ENCODE peak calls at places on chromosomes 2 and 18, in eight cellular contexts. One of them, this sample, is unnamed.

GRCh38 chr2:231918501-231919330 is 7.5 kb downstream of the NPPC start:
- DNase-seq in islet precursor cell: no peak
- DNase-seq in skeletal muscle cell: no peak
- DNase-seq in activated CD4-positive, CD25-positive, alpha-beta regulatory T cell: no peak
- DNase-seq in cardiac fibroblast: no peak
- DNase-seq in OCI-LY7: no peak
- DNase-seq in amniotic stem cell: no peak
- DNase-seq in NCI-H1092 treated with DMSO at 0.1 percent for 48 hours: no peak
- DNase-seq in this sample: no peak

GRCh38 chr2:74779587-74780135 is 54.3 kb upstream of the HK2 start:
- DNase-seq in islet precursor cell: no peak
- DNase-seq in NCI-H1092 treated with DMSO at 0.1 percent for 48 hours: no peak
- DNase-seq in amniotic stem cell: no peak
- DNase-seq in cardiac fibroblast: no peak
- DNase-seq in OCI-LY7: no peak
- DNase-seq in skeletal muscle cell: no peak
- DNase-seq in activated CD4-positive, CD25-positive, alpha-beta regulatory T cell: no peak
- DNase-seq in this sample: no peak

GRCh38 chr2:8886876-8887275 is 49.5 kb upstream of the KIDINS220 start:
- DNase-seq in NCI-H1092 treated with DMSO at 0.1 percent for 48 hours: no peak
- DNase-seq in activated CD4-positive, CD25-positive, alpha-beta regulatory T cell: no peak
- DNase-seq in cardiac fibroblast: no peak
- DNase-seq in amniotic stem cell: no peak
- DNase-seq in skeletal muscle cell: no peak
- DNase-seq in islet precursor cell: no peak
- DNase-seq in OCI-LY7: no peak
- DNase-seq in this sample: no peak

GRCh38 chr2:74457129-74457548 is 1.1 kb upstream of the WBP1 start:
- DNase-seq in skeletal muscle cell: no peak
- DNase-seq in OCI-LY7: no peak
- DNase-seq in activated CD4-positive, CD25-positive, alpha-beta regulatory T cell: no peak
- DNase-seq in islet precursor cell: no peak
- DNase-seq in cardiac fibroblast: peak
- DNase-seq in amniotic stem cell: no peak
- DNase-seq in NCI-H1092 treated with DMSO at 0.1 percent for 48 hours: no peak
- DNase-seq in this sample: no peak

GRCh38 chr2:121659933-121660332 is 10.7 kb upstream of the CLASP1 start:
- DNase-seq in OCI-LY7: no peak
- DNase-seq in activated CD4-positive, CD25-positive, alpha-beta regulatory T cell: no peak
- DNase-seq in NCI-H1092 treated with DMSO at 0.1 percent for 48 hours: no peak
- DNase-seq in islet precursor cell: no peak
- DNase-seq in cardiac fibroblast: no peak
- DNase-seq in skeletal muscle cell: no peak
- DNase-seq in amniotic stem cell: no peak
- DNase-seq in this sample: no peak

GRCh38 chr2:122705751-122706150 is 950.3 kb downstream of the TSN start:
- DNase-seq in activated CD4-positive, CD25-positive, alpha-beta regulatory T cell: no peak
- DNase-seq in amniotic stem cell: no peak
- DNase-seq in NCI-H1092 treated with DMSO at 0.1 percent for 48 hours: no peak
- DNase-seq in OCI-LY7: no peak
- DNase-seq in cardiac fibroblast: no peak
- DNase-seq in islet precursor cell: no peak
- DNase-seq in skeletal muscle cell: no peak
- DNase-seq in this sample: no peak

GRCh38 chr2:192203876-192204275 is 9.1 kb upstream of the TMEFF2 start:
- DNase-seq in islet precursor cell: no peak
- DNase-seq in cardiac fibroblast: peak
- DNase-seq in amniotic stem cell: no peak
- DNase-seq in OCI-LY7: no peak
- DNase-seq in skeletal muscle cell: no peak
- DNase-seq in activated CD4-positive, CD25-positive, alpha-beta regulatory T cell: no peak
- DNase-seq in NCI-H1092 treated with DMSO at 0.1 percent for 48 hours: no peak
- DNase-seq in this sample: no peak

GRCh38 chr2:169808211-169808610 is 9.5 kb downstream of the SSB start:
- DNase-seq in OCI-LY7: no peak
- DNase-seq in amniotic stem cell: peak
- DNase-seq in NCI-H1092 treated with DMSO at 0.1 percent for 48 hours: no peak
- DNase-seq in cardiac fibroblast: peak
- DNase-seq in islet precursor cell: no peak
- DNase-seq in activated CD4-positive, CD25-positive, alpha-beta regulatory T cell: no peak
- DNase-seq in skeletal muscle cell: no peak
- DNase-seq in this sample: no peak

GRCh38 chr18:56459451-56459777 is 179.0 kb downstream of the TXNL1 start:
- DNase-seq in activated CD4-positive, CD25-positive, alpha-beta regulatory T cell: no peak
- DNase-seq in islet precursor cell: no peak
- DNase-seq in NCI-H1092 treated with DMSO at 0.1 percent for 48 hours: no peak
- DNase-seq in amniotic stem cell: no peak
- DNase-seq in OCI-LY7: no peak
- DNase-seq in skeletal muscle cell: no peak
- DNase-seq in cardiac fibroblast: peak
- DNase-seq in this sample: no peak

GRCh38 chr2:10436711-10437110 is 11.4 kb downstream of the ODC1 start:
- DNase-seq in skeletal muscle cell: no peak
- DNase-seq in cardiac fibroblast: no peak
- DNase-seq in NCI-H1092 treated with DMSO at 0.1 percent for 48 hours: no peak
- DNase-seq in islet precursor cell: no peak
- DNase-seq in amniotic stem cell: no peak
- DNase-seq in OCI-LY7: no peak
- DNase-seq in activated CD4-positive, CD25-positive, alpha-beta regulatory T cell: no peak
- DNase-seq in this sample: no peak

GRCh38 chr2:191675807-191676667 is 1.9 kb upstream of the NABP1 start:
- DNase-seq in amniotic stem cell: no peak
- DNase-seq in activated CD4-positive, CD25-positive, alpha-beta regulatory T cell: peak
- DNase-seq in cardiac fibroblast: no peak
- DNase-seq in NCI-H1092 treated with DMSO at 0.1 percent for 48 hours: no peak
- DNase-seq in skeletal muscle cell: no peak
- DNase-seq in OCI-LY7: peak
- DNase-seq in islet precursor cell: no peak
- DNase-seq in this sample: no peak

GRCh38 chr2:194867328-194867727 is 789.7 kb upstream of the SLC39A10 start:
- DNase-seq in skeletal muscle cell: no peak
- DNase-seq in OCI-LY7: peak
- DNase-seq in cardiac fibroblast: peak
- DNase-seq in islet precursor cell: no peak
- DNase-seq in activated CD4-positive, CD25-positive, alpha-beta regulatory T cell: no peak
- DNase-seq in amniotic stem cell: no peak
- DNase-seq in NCI-H1092 treated with DMSO at 0.1 percent for 48 hours: peak
- DNase-seq in this sample: no peak

GRCh38 chr2:25373269-25373981 is 31.7 kb upstream of the DNMT3A start:
- DNase-seq in skeletal muscle cell: no peak
- DNase-seq in NCI-H1092 treated with DMSO at 0.1 percent for 48 hours: peak
- DNase-seq in cardiac fibroblast: no peak
- DNase-seq in OCI-LY7: no peak
- DNase-seq in amniotic stem cell: no peak
- DNase-seq in islet precursor cell: peak
- DNase-seq in activated CD4-positive, CD25-positive, alpha-beta regulatory T cell: no peak
- DNase-seq in this sample: no peak

GRCh38 chr2:84077504-84077903 is 381.6 kb downstream of the SUCLG1 start:
- DNase-seq in skeletal muscle cell: no peak
- DNase-seq in amniotic stem cell: no peak
- DNase-seq in NCI-H1092 treated with DMSO at 0.1 percent for 48 hours: peak
- DNase-seq in activated CD4-positive, CD25-positive, alpha-beta regulatory T cell: no peak
- DNase-seq in islet precursor cell: no peak
- DNase-seq in OCI-LY7: peak
- DNase-seq in cardiac fibroblast: no peak
- DNase-seq in this sample: no peak

GRCh38 chr2:223855426-223855825 is 18.0 kb upstream of the AP1S3 start:
- DNase-seq in amniotic stem cell: no peak
- DNase-seq in skeletal muscle cell: no peak
- DNase-seq in cardiac fibroblast: no peak
- DNase-seq in islet precursor cell: no peak
- DNase-seq in NCI-H1092 treated with DMSO at 0.1 percent for 48 hours: no peak
- DNase-seq in activated CD4-positive, CD25-positive, alpha-beta regulatory T cell: no peak
- DNase-seq in OCI-LY7: no peak
- DNase-seq in this sample: no peak

GRCh38 chr2:7473135-7473771 is 556.0 kb downstream of the RNF144A start:
- DNase-seq in skeletal muscle cell: no peak
- DNase-seq in amniotic stem cell: no peak
- DNase-seq in activated CD4-positive, CD25-positive, alpha-beta regulatory T cell: no peak
- DNase-seq in cardiac fibroblast: no peak
- DNase-seq in OCI-LY7: no peak
- DNase-seq in islet precursor cell: no peak
- DNase-seq in NCI-H1092 treated with DMSO at 0.1 percent for 48 hours: no peak
- DNase-seq in this sample: no peak

GRCh38 chr2:214019229-214019972 is 391.5 kb upstream of the VWC2L start:
- DNase-seq in activated CD4-positive, CD25-positive, alpha-beta regulatory T cell: no peak
- DNase-seq in amniotic stem cell: peak
- DNase-seq in skeletal muscle cell: peak
- DNase-seq in islet precursor cell: peak
- DNase-seq in OCI-LY7: no peak
- DNase-seq in cardiac fibroblast: peak
- DNase-seq in NCI-H1092 treated with DMSO at 0.1 percent for 48 hours: no peak
- DNase-seq in this sample: peak

GRCh38 chr2:121075006-121075545 is 209.9 kb downstream of the TFCP2L1 start:
- DNase-seq in OCI-LY7: peak
- DNase-seq in activated CD4-positive, CD25-positive, alpha-beta regulatory T cell: no peak
- DNase-seq in skeletal muscle cell: peak
- DNase-seq in islet precursor cell: peak
- DNase-seq in amniotic stem cell: peak
- DNase-seq in cardiac fibroblast: peak
- DNase-seq in NCI-H1092 treated with DMSO at 0.1 percent for 48 hours: no peak
- DNase-seq in this sample: peak

GRCh38 chr2:60530228-60530627 is 23.2 kb downstream of the BCL11A start:
- DNase-seq in skeletal muscle cell: no peak
- DNase-seq in cardiac fibroblast: no peak
- DNase-seq in OCI-LY7: no peak
- DNase-seq in NCI-H1092 treated with DMSO at 0.1 percent for 48 hours: peak
- DNase-seq in amniotic stem cell: no peak
- DNase-seq in activated CD4-positive, CD25-positive, alpha-beta regulatory T cell: no peak
- DNase-seq in islet precursor cell: no peak
- DNase-seq in this sample: no peak

GRCh38 chr2:107717666-107718065 is 109.0 kb upstream of the RGPD4 start:
- DNase-seq in skeletal muscle cell: no peak
- DNase-seq in cardiac fibroblast: no peak
- DNase-seq in OCI-LY7: no peak
- DNase-seq in islet precursor cell: no peak
- DNase-seq in NCI-H1092 treated with DMSO at 0.1 percent for 48 hours: no peak
- DNase-seq in activated CD4-positive, CD25-positive, alpha-beta regulatory T cell: no peak
- DNase-seq in amniotic stem cell: no peak
- DNase-seq in this sample: no peak

GRCh38 chr2:192500550-192501200 is 305.9 kb upstream of the TMEFF2 start:
- DNase-seq in amniotic stem cell: peak
- DNase-seq in islet precursor cell: peak
- DNase-seq in OCI-LY7: no peak
- DNase-seq in cardiac fibroblast: peak
- DNase-seq in activated CD4-positive, CD25-positive, alpha-beta regulatory T cell: no peak
- DNase-seq in skeletal muscle cell: peak
- DNase-seq in NCI-H1092 treated with DMSO at 0.1 percent for 48 hours: no peak
- DNase-seq in this sample: peak